ENCODE peak calls at places on chromosomes 13 and 19, in eight cellular contexts. A, D, V, P, B, C, K and Z are unnamed samples.

GRCh38 chr19:3644351-3645066 is 17.9 kb upstream of the CACTIN start:
- DNase-seq in K (no peak), C (no peak), P (no peak), D (no peak), B (peak), A (peak), V (peak), Z (no peak)

GRCh38 chr13:84431646-84432045 is 549.4 kb upstream of the SLITRK1 start:
- DNase-seq in K (no peak), D (no peak), P (no peak), V (no peak), B (no peak), A (no peak), C (no peak), Z (no peak)

GRCh38 chr13:110057052-110057451 is 249.9 kb downstream of the COL4A1 start:
- DNase-seq in V (no peak), B (no peak), D (no peak), A (no peak), C (no peak), P (no peak), K (no peak), Z (no peak)

GRCh38 chr19:44752816-44753618 is 4.5 kb downstream of the BCL3 start:
- DNase-seq in D (peak), V (peak), P (peak), B (peak), A (peak), C (peak), K (peak), Z (peak)

GRCh38 chr19:31349160-31349881 is at the start of gene TSHZ3:
- DNase-seq in K (peak), A (peak), D (no peak), P (peak), C (peak), B (peak), V (peak), Z (peak)

GRCh38 chr13:47337781-47338507 is 441.1 kb upstream of the HTR2A start:
- DNase-seq in B (peak), P (no peak), A (peak), C (no peak), V (no peak), K (no peak), D (no peak), Z (no peak)

GRCh38 chr13:110538632-110539031 is 22.9 kb downstream of the RAB20 start:
- DNase-seq in V (peak), B (peak), P (no peak), D (no peak), C (no peak), A (no peak), K (no peak), Z (no peak)

GRCh38 chr19:940591-941291 is 14.9 kb downstream of the ARID3A start:
- DNase-seq in C (peak), K (peak), A (peak), P (peak), V (peak), B (no peak), D (no peak), Z (no peak)

GRCh38 chr13:93345061-93345460 is 118.5 kb downstream of the GPC6 start:
- DNase-seq in P (no peak), V (no peak), K (no peak), A (no peak), D (no peak), C (no peak), B (no peak), Z (no peak)

GRCh38 chr19:29714953-29715694 is at the start of gene C19orf12:
- DNase-seq in K (no peak), C (peak), V (peak), A (peak), B (peak), D (no peak), P (peak), Z (no peak)

GRCh38 chr13:18212873-18213272 is 968.8 kb downstream of the TUBA3C start:
- DNase-seq in A (no peak), P (no peak), V (no peak), D (no peak), B (no peak), C (peak), K (no peak), Z (no peak)

GRCh38 chr19:7545904-7546303 is 10.4 kb downstream of the PNPLA6 start:
- DNase-seq in K (no peak), B (no peak), V (no peak), C (no peak), A (no peak), P (no peak), D (no peak), Z (no peak)

GRCh38 chr13:39941236-39941635 is 285.8 kb downstream of the COG6 start:
- DNase-seq in D (no peak), C (no peak), P (no peak), B (no peak), A (no peak), K (no peak), V (no peak), Z (no peak)

GRCh38 chr19:46271488-46272197 is 25.2 kb upstream of the HIF3A start:
- DNase-seq in V (no peak), K (no peak), B (no peak), C (no peak), D (no peak), A (peak), P (peak), Z (no peak)

GRCh38 chr19:48726573-48726972 is 7.0 kb upstream of the MAMSTR start:
- DNase-seq in B (no peak), P (no peak), C (peak), D (no peak), V (no peak), K (no peak), A (no peak), Z (no peak)

GRCh38 chr19:6055013-6055795 is 55.1 kb downstream of the RFX2 start:
- DNase-seq in K (peak), P (no peak), V (no peak), B (no peak), C (no peak), D (no peak), A (no peak), Z (peak)

GRCh38 chr13:59301166-59301551 is 862.6 kb downstream of the DIAPH3 start:
- DNase-seq in D (no peak), C (no peak), K (no peak), V (no peak), P (no peak), B (no peak), A (no peak), Z (no peak)

GRCh38 chr19:10611907-10612306 is 13.4 kb upstream of the SLC44A2 start:
- DNase-seq in C (no peak), P (no peak), D (no peak), A (peak), K (no peak), B (no peak), V (no peak), Z (no peak)

GRCh38 chr13:51064753-51065152 is 46.3 kb downstream of the C13orf42 start:
- DNase-seq in B (no peak), P (no peak), K (no peak), D (no peak), V (no peak), A (no peak), C (no peak), Z (no peak)

GRCh38 chr19:13151605-13152355 is 1.6 kb downstream of the IER2 start:
- DNase-seq in K (peak), B (peak), V (peak), A (peak), P (peak), C (peak), D (no peak), Z (peak)

GRCh38 chr19:49145485-49146407 is 9.4 kb downstream of the HRC start:
- DNase-seq in P (peak), K (peak), C (peak), D (peak), V (peak), A (peak), B (peak), Z (no peak)

GRCh38 chr19:3471954-3472655 is 8.2 kb downstream of the SMIM24 start:
- DNase-seq in D (no peak), B (peak), A (peak), V (peak), C (peak), P (no peak), K (no peak), Z (peak)

GRCh38 chr19:11018179-11018578 is 57.3 kb downstream of the SMARCA4 start:
- DNase-seq in B (no peak), D (no peak), C (no peak), K (no peak), P (peak), V (no peak), A (no peak), Z (no peak)

GRCh38 chr19:8320564-8321066 is 560 bp downstream of the NDUFA7 start:
- DNase-seq in B (no peak), C (peak), V (peak), A (peak), P (no peak), D (no peak), K (no peak), Z (no peak)